ENCODE peak calls at places on chromosome 12, in four cellular contexts. One of them, this sample, is unnamed.

GRCh38 chr12:124428136-124428791 is 133.4 kb downstream of the RFLNA start:
- DNase-seq in HepG2: no peak
- DNase-seq in GM12878: no peak
- DNase-seq in A549: no peak
- DNase-seq in this sample: no peak

GRCh38 chr12:108638141-108638823 is 4.6 kb upstream of the SELPLG start:
- DNase-seq in GM12878: no peak
- DNase-seq in A549: no peak
- DNase-seq in HepG2: no peak
- DNase-seq in this sample: no peak

GRCh38 chr12:68331500-68331868 is 678 bp downstream of the MDM1 start:
- DNase-seq in HepG2: no peak
- DNase-seq in GM12878: no peak
- DNase-seq in A549: no peak
- DNase-seq in this sample: peak

GRCh38 chr12:131911251-131911650 is 16.8 kb downstream of the ULK1 start:
- DNase-seq in A549: no peak
- DNase-seq in HepG2: no peak
- DNase-seq in GM12878: no peak
- DNase-seq in this sample: no peak

GRCh38 chr12:83603106-83603505 is 916.4 kb downstream of the TMTC2 start:
- DNase-seq in A549: no peak
- DNase-seq in HepG2: no peak
- DNase-seq in GM12878: no peak
- DNase-seq in this sample: no peak

GRCh38 chr12:105319691-105320209 is 10.7 kb upstream of the C12orf75 start:
- DNase-seq in GM12878: no peak
- DNase-seq in A549: no peak
- DNase-seq in HepG2: no peak
- DNase-seq in this sample: no peak

GRCh38 chr12:101018540-101018939 is 191.5 kb downstream of the SLC5A8 start:
- DNase-seq in A549: peak
- DNase-seq in GM12878: no peak
- DNase-seq in HepG2: peak
- DNase-seq in this sample: no peak

GRCh38 chr12:63150255-63151060 is 543 bp downstream of the AVPR1A start:
- DNase-seq in A549: no peak
- DNase-seq in GM12878: no peak
- DNase-seq in HepG2: no peak
- DNase-seq in this sample: no peak

GRCh38 chr12:88570103-88570502 is 10.2 kb downstream of the KITLG start:
- DNase-seq in GM12878: no peak
- DNase-seq in HepG2: no peak
- DNase-seq in A549: no peak
- DNase-seq in this sample: no peak

GRCh38 chr12:71732357-71732712 is 22.3 kb upstream of the RAB21 start:
- DNase-seq in HepG2: no peak
- DNase-seq in GM12878: no peak
- DNase-seq in A549: no peak
- DNase-seq in this sample: no peak

GRCh38 chr12:71730936-71731335 is 23.7 kb upstream of the RAB21 start:
- DNase-seq in A549: no peak
- DNase-seq in GM12878: no peak
- DNase-seq in HepG2: no peak
- DNase-seq in this sample: no peak

GRCh38 chr12:71727958-71728357 is 26.7 kb upstream of the RAB21 start:
- DNase-seq in HepG2: no peak
- DNase-seq in GM12878: no peak
- DNase-seq in A549: no peak
- DNase-seq in this sample: no peak

GRCh38 chr12:71726548-71726947 is 28.1 kb upstream of the RAB21 start:
- DNase-seq in GM12878: no peak
- DNase-seq in A549: no peak
- DNase-seq in HepG2: peak
- DNase-seq in this sample: no peak

GRCh38 chr12:71731439-71732356 is 23.0 kb upstream of the RAB21 start:
- DNase-seq in HepG2: peak
- DNase-seq in A549: no peak
- DNase-seq in GM12878: no peak
- DNase-seq in this sample: no peak
- TF ChIP-seq CEBPB in HepG2: no peak
- TF ChIP-seq CEBPB in A549: no peak
- TF ChIP-seq CEBPB in GM12878: no peak
- TF ChIP-seq CEBPB in this sample: no peak

GRCh38 chr12:91144053-91144452 is 32.8 kb upstream of the LUM start:
- DNase-seq in HepG2: no peak
- DNase-seq in GM12878: no peak
- DNase-seq in A549: no peak
- DNase-seq in this sample: no peak

GRCh38 chr12:91139981-91140659 is 28.8 kb upstream of the LUM start:
- DNase-seq in A549: no peak
- DNase-seq in GM12878: no peak
- DNase-seq in HepG2: no peak
- DNase-seq in this sample: no peak

GRCh38 chr12:91140660-91141045 is 29.4 kb upstream of the LUM start:
- DNase-seq in GM12878: no peak
- DNase-seq in HepG2: no peak
- DNase-seq in A549: no peak
- DNase-seq in this sample: no peak

GRCh38 chr12:91143241-91143640 is 31.9 kb upstream of the LUM start:
- DNase-seq in GM12878: no peak
- DNase-seq in A549: no peak
- DNase-seq in HepG2: no peak
- DNase-seq in this sample: no peak

DNA sequence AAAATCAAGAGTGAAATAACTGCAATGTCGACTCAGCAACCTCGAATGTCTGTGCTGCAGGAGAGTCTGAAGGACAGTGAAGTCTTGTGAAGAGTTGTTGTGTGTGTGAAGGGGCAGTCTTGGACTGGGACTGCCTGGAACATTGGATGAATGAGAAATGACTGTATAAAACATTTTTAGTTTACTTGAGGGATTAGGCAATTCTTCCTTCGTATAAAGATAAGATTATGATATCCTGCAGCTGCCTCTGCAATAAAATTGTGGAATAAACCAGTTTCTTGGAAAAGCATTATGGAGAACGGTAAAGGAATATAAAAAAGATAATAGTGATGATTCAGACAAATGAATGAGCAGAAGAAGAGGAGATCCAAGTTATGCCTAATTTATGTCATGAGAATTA is 30.9 kb upstream of the LUM start:
- DNase-seq in GM12878: no peak
- DNase-seq in HepG2: no peak
- DNase-seq in A549: no peak
- DNase-seq in this sample: no peak
- TF ChIP-seq POLR2AphosphoS2 in GM12878: no peak
- TF ChIP-seq POLR2AphosphoS2 in HepG2: no peak
- TF ChIP-seq POLR2AphosphoS2 in A549: no peak
- TF ChIP-seq POLR2AphosphoS2 in this sample: no peak

GRCh38 chr12:6963016-6963731 is 7.3 kb downstream of the PHB2 start:
- DNase-seq in A549: no peak
- DNase-seq in GM12878: no peak
- DNase-seq in HepG2: no peak
- DNase-seq in this sample: no peak
- TF ChIP-seq CEBPB in A549: no peak
- TF ChIP-seq CEBPB in GM12878: no peak
- TF ChIP-seq CEBPB in HepG2: no peak
- TF ChIP-seq CEBPB in this sample: no peak

GRCh38 chr12:69570000-69570516 is 15.2 kb upstream of the CCT2 start:
- DNase-seq in GM12878: no peak
- DNase-seq in HepG2: no peak
- DNase-seq in A549: peak
- DNase-seq in this sample: no peak
- TF ChIP-seq POLR2AphosphoS2 in GM12878: no peak
- TF ChIP-seq POLR2AphosphoS2 in HepG2: no peak
- TF ChIP-seq POLR2AphosphoS2 in A549: no peak
- TF ChIP-seq POLR2AphosphoS2 in this sample: no peak

DNA sequence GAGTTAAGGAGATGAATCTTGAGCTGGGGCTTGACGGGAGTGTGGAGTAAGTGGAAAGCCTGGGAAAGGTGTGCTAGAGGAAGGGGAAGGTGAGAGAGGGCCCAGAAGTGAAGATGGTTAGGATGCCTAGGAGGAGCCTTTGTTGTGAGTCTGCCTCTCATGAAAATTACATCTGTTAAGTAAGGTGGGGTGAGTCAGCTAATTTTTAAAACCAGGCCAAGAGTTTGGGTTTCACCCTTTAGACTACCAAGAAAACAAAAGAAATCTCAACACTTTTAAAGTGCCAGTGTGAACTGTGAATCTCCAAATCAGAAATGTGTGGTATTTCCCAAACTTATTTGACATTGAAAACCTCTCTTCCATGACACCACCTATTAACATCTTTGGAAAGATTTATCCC is 185.2 kb downstream of the CRADD start:
- DNase-seq in HepG2: no peak
- DNase-seq in GM12878: no peak
- DNase-seq in A549: no peak
- DNase-seq in this sample: no peak
- TF ChIP-seq CEBPB in HepG2: no peak
- TF ChIP-seq CEBPB in GM12878: no peak
- TF ChIP-seq CEBPB in A549: no peak
- TF ChIP-seq CEBPB in this sample: no peak

GRCh38 chr12:115941362-115941761 is 336.1 kb downstream of the MED13L start:
- DNase-seq in HepG2: no peak
- DNase-seq in A549: no peak
- DNase-seq in GM12878: no peak
- DNase-seq in this sample: no peak
- TF ChIP-seq POLR2AphosphoS2 in HepG2: no peak
- TF ChIP-seq POLR2AphosphoS2 in A549: no peak
- TF ChIP-seq POLR2AphosphoS2 in GM12878: no peak
- TF ChIP-seq POLR2AphosphoS2 in this sample: no peak